ENCODE peak calls at places on chromosomes 2 and 18, in four cellular contexts. P is frontal cortex; L is activated naive CD4-positive, alpha-beta T cell treated with anti-CD3 and anti-CD28 coated beads for 36 hours; W is stimulated activated CD8-positive, alpha-beta memory T cell treated with anti-CD3 and anti-CD28 coated beads, Interleukin-15, amount 100 ng/mL, for 24 hours. R is an unnamed sample.

GRCh38 chr2:64238799-64239198 is 94.6 kb upstream of the PELI1 start:
- DNase-seq in L (no peak), P (no peak), W (no peak), R (no peak)

GRCh38 chr2:28991021-28991420 is 9.9 kb downstream of the TOGARAM2 start:
- DNase-seq in P (no peak), W (no peak), L (no peak), R (no peak)

GRCh38 chr18:3603460-3604259 is 153.7 kb downstream of the TGIF1 start:
- DNase-seq in L (peak), W (no peak), P (no peak), R (no peak)

GRCh38 chr2:150806336-150806735 is 318.9 kb upstream of the RND3 start:
- DNase-seq in W (no peak), P (no peak), L (no peak), R (no peak)

GRCh38 chr2:101418704-101419663 is 31.7 kb upstream of the CREG2 start:
- DNase-seq in L (peak), W (no peak), P (no peak), R (peak)

GRCh38 chr2:55175254-55176093 is 56.6 kb downstream of the CLHC1 start:
- DNase-seq in W (no peak), P (peak), L (no peak), R (no peak)

GRCh38 chr2:218964041-218964771 is 4.7 kb downstream of the CDK5R2 start:
- DNase-seq in P (no peak), W (no peak), L (no peak), R (no peak)

GRCh38 chr2:148967484-148967883 is 71.0 kb upstream of the LYPD6B start:
- DNase-seq in P (no peak), L (no peak), W (no peak), R (no peak)

GRCh38 chr2:180130403-180130802 is 123.3 kb upstream of the CWC22 start:
- DNase-seq in P (no peak), L (no peak), W (no peak), R (no peak)

GRCh38 chr2:136434251-136434715 is 316.3 kb upstream of the CXCR4 start:
- DNase-seq in W (no peak), L (no peak), P (no peak), R (no peak)

GRCh38 chr2:129242201-129242710 is 737.2 kb upstream of the RAB6C start:
- DNase-seq in L (no peak), W (no peak), P (no peak), R (no peak)

GRCh38 chr2:197274349-197274748 is 36.2 kb downstream of the ANKRD44 start:
- DNase-seq in W (no peak), L (no peak), P (no peak), R (no peak)

GRCh38 chr2:133788391-133788790 is 220.1 kb upstream of the NCKAP5 start:
- DNase-seq in W (no peak), L (no peak), P (no peak), R (no peak)

GRCh38 chr2:16741508-16741907 is 75.9 kb upstream of the CYRIA start:
- DNase-seq in L (no peak), P (no peak), W (no peak), R (no peak)

R was measured in breast epithelium.